ENCODE peak calls at places on chromosomes 7 and 10, in seven cellular contexts. One of them, this sample, is unnamed.

GRCh38 chr7:12490105-12490688 is 80.3 kb upstream of the SCIN start:
- DNase-seq in A549: peak; percentile 33
- DNase-seq in uterus: no peak
- DNase-seq in right atrium auricular region: no peak
- DNase-seq in adrenal gland: no peak
- DNase-seq in ascending aorta: no peak
- DNase-seq in GM12878: no peak
- DNase-seq in this sample: no peak

GRCh38 chr7:78912781-78913180 is 540.7 kb downstream of the MAGI2 start:
- DNase-seq in ascending aorta: no peak
- DNase-seq in GM12878: no peak
- DNase-seq in uterus: no peak
- DNase-seq in A549: no peak
- DNase-seq in adrenal gland: no peak
- DNase-seq in right atrium auricular region: no peak
- DNase-seq in this sample: no peak

GRCh38 chr7:91915401-91916067 is 25.1 kb upstream of the AKAP9 start:
- DNase-seq in adrenal gland: no peak
- DNase-seq in right atrium auricular region: no peak
- DNase-seq in A549: no peak
- DNase-seq in uterus: no peak
- DNase-seq in ascending aorta: no peak
- DNase-seq in GM12878: no peak
- DNase-seq in this sample: no peak

GRCh38 chr7:5237286-5237685 is 45.5 kb upstream of the SLC29A4 start:
- DNase-seq in A549: no peak
- DNase-seq in GM12878: no peak
- DNase-seq in adrenal gland: peak; percentile 61
- DNase-seq in ascending aorta: peak; percentile 56
- DNase-seq in right atrium auricular region: peak; percentile 83
- DNase-seq in uterus: peak; percentile 47
- DNase-seq in this sample: peak; percentile 66

GRCh38 chr7:94907420-94908203 is at the start of gene PPP1R9A:
- DNase-seq in uterus: peak; percentile 27
- DNase-seq in ascending aorta: no peak
- DNase-seq in GM12878: no peak
- DNase-seq in adrenal gland: peak; percentile 66
- DNase-seq in right atrium auricular region: no peak
- DNase-seq in A549: peak; percentile 72
- DNase-seq in this sample: peak; percentile 46

GRCh38 chr10:77290528-77291155 is 347.0 kb downstream of the KCNMA1 start:
- DNase-seq in ascending aorta: no peak
- DNase-seq in A549: peak; percentile 25
- DNase-seq in GM12878: no peak
- DNase-seq in uterus: no peak
- DNase-seq in right atrium auricular region: no peak
- DNase-seq in adrenal gland: no peak
- DNase-seq in this sample: no peak

GRCh38 chr7:128217030-128217805 is 23.9 kb upstream of the LEP start:
- DNase-seq in ascending aorta: no peak
- DNase-seq in adrenal gland: no peak
- DNase-seq in right atrium auricular region: no peak
- DNase-seq in uterus: no peak
- DNase-seq in GM12878: no peak
- DNase-seq in A549: no peak
- DNase-seq in this sample: no peak

GRCh38 chr7:18116661-18117060 is 89.0 kb upstream of the PRPS1L1 start:
- DNase-seq in GM12878: no peak
- DNase-seq in uterus: no peak
- DNase-seq in adrenal gland: no peak
- DNase-seq in right atrium auricular region: no peak
- DNase-seq in ascending aorta: no peak
- DNase-seq in A549: no peak
- DNase-seq in this sample: no peak

GRCh38 chr7:132343196-132343595 is 233.1 kb downstream of the PLXNA4 start:
- DNase-seq in uterus: peak; percentile 65
- DNase-seq in GM12878: no peak
- DNase-seq in adrenal gland: no peak
- DNase-seq in ascending aorta: no peak
- DNase-seq in right atrium auricular region: no peak
- DNase-seq in A549: no peak
- DNase-seq in this sample: no peak

GRCh38 chr10:75730847-75731246 is 299.4 kb downstream of the LRMDA start:
- DNase-seq in uterus: no peak
- DNase-seq in A549: no peak
- DNase-seq in adrenal gland: no peak
- DNase-seq in right atrium auricular region: no peak
- DNase-seq in GM12878: no peak
- DNase-seq in ascending aorta: no peak
- DNase-seq in this sample: no peak

GRCh38 chr7:17501461-17502208 is 203.2 kb downstream of the AHR start:
- DNase-seq in A549: no peak
- DNase-seq in GM12878: no peak
- DNase-seq in adrenal gland: no peak
- DNase-seq in ascending aorta: no peak
- DNase-seq in uterus: no peak
- DNase-seq in right atrium auricular region: no peak
- DNase-seq in this sample: no peak

GRCh38 chr7:81327468-81327867 is 408.6 kb upstream of the SEMA3C start:
- DNase-seq in right atrium auricular region: no peak
- DNase-seq in adrenal gland: no peak
- DNase-seq in A549: no peak
- DNase-seq in uterus: no peak
- DNase-seq in ascending aorta: no peak
- DNase-seq in GM12878: no peak
- DNase-seq in this sample: no peak

GRCh38 chr10:5951721-5952407 is 25.5 kb downstream of the IL15RA start:
- DNase-seq in right atrium auricular region: no peak
- DNase-seq in A549: no peak
- DNase-seq in uterus: no peak
- DNase-seq in GM12878: no peak
- DNase-seq in ascending aorta: no peak
- DNase-seq in adrenal gland: no peak
- DNase-seq in this sample: no peak

GRCh38 chr7:95871078-95871848 is 98.9 kb downstream of the DYNC1I1 start:
- DNase-seq in adrenal gland: peak; percentile 62
- DNase-seq in A549: peak; percentile 36
- DNase-seq in ascending aorta: no peak
- DNase-seq in uterus: no peak
- DNase-seq in GM12878: no peak
- DNase-seq in right atrium auricular region: no peak
- DNase-seq in this sample: peak; percentile 21

GRCh38 chr10:102347236-102347828 is 48.2 kb upstream of the NFKB2 start:
- DNase-seq in A549: peak; percentile 58
- DNase-seq in right atrium auricular region: peak; percentile 59
- DNase-seq in ascending aorta: no peak
- DNase-seq in uterus: peak; percentile 21
- DNase-seq in GM12878: no peak
- DNase-seq in adrenal gland: peak; percentile 67
- DNase-seq in this sample: no peak

GRCh38 chr10:69387500-69387899 is 29.2 kb downstream of the TACR2 start:
- DNase-seq in A549: no peak
- DNase-seq in uterus: no peak
- DNase-seq in right atrium auricular region: no peak
- DNase-seq in ascending aorta: no peak
- DNase-seq in adrenal gland: no peak
- DNase-seq in GM12878: no peak
- DNase-seq in this sample: no peak

GRCh38 chr7:24229481-24230226 is 54.3 kb upstream of the NPY start:
- DNase-seq in ascending aorta: no peak
- DNase-seq in uterus: no peak
- DNase-seq in right atrium auricular region: no peak
- DNase-seq in adrenal gland: no peak
- DNase-seq in GM12878: no peak
- DNase-seq in A549: no peak
- DNase-seq in this sample: no peak

GRCh38 chr10:34437897-34438296 is 377.2 kb downstream of the PARD3 start:
- DNase-seq in A549: no peak
- DNase-seq in adrenal gland: no peak
- DNase-seq in uterus: no peak
- DNase-seq in ascending aorta: no peak
- DNase-seq in right atrium auricular region: no peak
- DNase-seq in GM12878: no peak
- DNase-seq in this sample: no peak

GRCh38 chr7:105643384-105643783 is 62.1 kb upstream of the EFCAB10 start:
- DNase-seq in adrenal gland: no peak
- DNase-seq in GM12878: no peak
- DNase-seq in A549: no peak
- DNase-seq in right atrium auricular region: no peak
- DNase-seq in ascending aorta: no peak
- DNase-seq in uterus: no peak
- DNase-seq in this sample: no peak
- TF ChIP-seq CTCF in adrenal gland: no peak
- TF ChIP-seq CTCF in GM12878: no peak
- TF ChIP-seq CTCF in A549: no peak
- TF ChIP-seq CTCF in right atrium auricular region: no peak
- TF ChIP-seq CTCF in ascending aorta: no peak
- TF ChIP-seq CTCF in uterus: no peak
- TF ChIP-seq CTCF in this sample: no peak

DNA sequence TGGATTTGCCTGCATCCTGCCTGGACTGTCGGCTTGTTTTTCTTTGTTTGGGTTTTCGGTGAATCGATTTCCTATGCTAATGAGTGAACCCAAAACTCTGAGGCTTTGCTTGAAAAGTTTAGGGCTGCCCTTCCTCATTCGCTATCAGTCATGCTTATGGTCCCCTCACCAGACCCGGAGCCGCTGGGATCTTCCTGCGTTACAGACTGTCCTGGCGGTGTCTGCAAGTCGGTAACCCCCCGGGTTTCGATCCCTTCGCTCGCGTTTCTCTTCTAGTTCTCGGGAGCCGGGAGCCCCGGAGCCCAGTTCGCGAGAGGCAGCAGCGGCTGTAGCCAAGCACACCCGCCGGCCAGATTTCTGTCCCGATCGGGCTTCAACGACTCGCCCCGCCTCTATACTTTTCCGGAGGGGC is 2.2 kb downstream of the EMX2 start:
- DNase-seq in ascending aorta: no peak
- DNase-seq in right atrium auricular region: no peak
- DNase-seq in A549: no peak
- DNase-seq in GM12878: no peak
- DNase-seq in adrenal gland: no peak
- DNase-seq in uterus: no peak
- DNase-seq in this sample: no peak
- H3K4me3 ChIP-seq in ascending aorta: peak overlapping the region; percentile 43
- H3K4me3 ChIP-seq in right atrium auricular region: peak overlapping the region; percentile 51
- H3K4me3 ChIP-seq in A549: peak overlapping the region; percentile 43
- H3K4me3 ChIP-seq in GM12878: no peak overlapping the region
- H3K4me3 ChIP-seq in adrenal gland: no peak overlapping the region
- H3K4me3 ChIP-seq in uterus: peak overlapping the region; percentile 77
- H3K4me3 ChIP-seq in this sample: peak overlapping the region; percentile 84

GRCh38 chr10:97597778-97598177 is 8.3 kb downstream of the C10orf62 start:
- DNase-seq in uterus: no peak
- DNase-seq in right atrium auricular region: no peak
- DNase-seq in A549: no peak
- DNase-seq in ascending aorta: no peak
- DNase-seq in GM12878: no peak
- DNase-seq in adrenal gland: no peak
- DNase-seq in this sample: no peak

GRCh38 chr10:97593423-97593822 is 3.9 kb downstream of the C10orf62 start:
- DNase-seq in A549: no peak
- DNase-seq in right atrium auricular region: peak; percentile 63
- DNase-seq in adrenal gland: peak; percentile 46
- DNase-seq in GM12878: no peak
- DNase-seq in uterus: peak; percentile 36
- DNase-seq in ascending aorta: no peak
- DNase-seq in this sample: no peak

GRCh38 chr10:97599272-97599619 is 9.7 kb downstream of the C10orf62 start:
- DNase-seq in uterus: no peak
- DNase-seq in right atrium auricular region: no peak
- DNase-seq in ascending aorta: no peak
- DNase-seq in A549: no peak
- DNase-seq in GM12878: no peak
- DNase-seq in adrenal gland: no peak
- DNase-seq in this sample: no peak

GRCh38 chr10:97598407-97599271 is 9.1 kb downstream of the C10orf62 start:
- DNase-seq in right atrium auricular region: no peak
- DNase-seq in uterus: no peak
- DNase-seq in adrenal gland: no peak
- DNase-seq in GM12878: no peak
- DNase-seq in A549: no peak
- DNase-seq in ascending aorta: no peak
- DNase-seq in this sample: no peak

DNA sequence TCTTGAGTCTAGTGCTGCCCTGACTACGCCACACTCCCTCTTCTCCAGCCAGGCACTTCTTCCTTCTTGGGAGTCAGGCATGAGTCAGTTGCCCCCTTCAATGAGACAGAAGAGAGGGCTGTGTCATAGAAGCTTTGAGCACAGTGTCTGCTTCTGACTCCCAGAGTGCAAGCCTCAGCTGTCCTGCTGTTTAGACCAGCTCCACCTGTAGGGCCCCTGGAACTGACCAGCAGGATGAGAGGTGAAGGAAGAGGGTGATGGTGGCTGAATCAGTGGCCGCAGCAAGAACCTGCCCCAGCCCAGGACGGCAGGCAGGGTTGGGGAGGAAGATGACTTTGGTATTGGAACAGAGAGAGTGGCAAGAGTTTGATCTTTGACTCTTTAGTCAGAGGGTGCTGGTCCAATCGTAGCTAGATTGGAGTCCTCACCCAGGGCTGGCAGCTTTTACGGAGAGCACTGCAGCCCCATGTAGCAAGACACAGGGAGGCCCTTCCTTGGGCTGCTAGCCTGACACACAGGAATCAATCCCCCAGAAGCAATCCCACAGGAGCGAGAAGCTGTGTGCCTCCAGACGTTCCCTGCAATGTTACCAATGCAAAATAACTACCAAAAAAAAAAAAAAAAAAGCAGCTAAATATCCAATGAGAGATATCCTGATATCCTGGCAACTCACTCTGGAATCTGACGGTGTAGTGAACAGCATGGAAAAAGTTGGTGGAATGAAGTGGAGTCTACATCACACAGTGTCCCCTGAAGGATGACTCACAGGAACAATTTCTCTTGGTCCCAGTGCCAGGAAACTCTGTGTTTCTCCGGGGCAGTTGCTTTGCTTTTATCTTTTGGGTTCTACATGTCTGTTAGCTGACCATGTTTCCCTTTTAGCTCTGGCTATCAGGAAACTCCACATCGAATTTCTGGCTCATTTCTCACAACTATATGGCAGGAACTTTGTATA is 6.9 kb downstream of the C10orf62 start:
- DNase-seq in GM12878: no peak
- DNase-seq in adrenal gland: peak; percentile 81
- DNase-seq in A549: peak; percentile 68
- DNase-seq in uterus: peak; percentile 82
- DNase-seq in ascending aorta: peak; percentile 56
- DNase-seq in right atrium auricular region: peak; percentile 91
- DNase-seq in this sample: no peak
- H3K27ac ChIP-seq in GM12878: no peak overlapping the region
- H3K27ac ChIP-seq in adrenal gland: peak overlapping the region; percentile 98
- H3K27ac ChIP-seq in A549: peak overlapping the region; percentile 88
- H3K27ac ChIP-seq in uterus: peak overlapping the region; percentile 81
- H3K27ac ChIP-seq in ascending aorta: peak overlapping the region; percentile 99
- H3K27ac ChIP-seq in right atrium auricular region: peak overlapping the region; percentile 91
- H3K27ac ChIP-seq in this sample: no peak overlapping the region

DNA sequence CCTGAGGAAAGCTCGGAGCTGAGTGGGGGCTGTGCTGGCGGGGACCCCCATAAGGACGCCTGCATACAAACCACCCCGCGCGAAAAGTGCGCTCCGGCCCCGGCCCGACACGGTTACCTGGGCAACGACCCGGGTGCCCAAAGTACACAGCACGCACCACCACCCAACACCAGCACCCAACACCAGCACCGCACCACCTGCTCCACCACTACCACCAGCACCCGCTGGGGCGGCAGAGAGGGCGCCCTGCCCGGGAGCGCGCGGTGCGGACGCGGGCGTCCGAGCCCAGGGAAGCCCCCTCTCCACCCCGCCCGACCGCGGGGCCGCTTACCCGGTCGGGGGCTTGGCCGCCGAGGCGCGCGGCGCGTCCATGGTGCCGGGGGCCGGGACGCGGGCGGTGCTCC is 345 bp downstream of the COBL start:
- DNase-seq in GM12878: no peak
- DNase-seq in uterus: no peak
- DNase-seq in adrenal gland: no peak
- DNase-seq in A549: peak; percentile 76
- DNase-seq in right atrium auricular region: peak; percentile 54
- DNase-seq in ascending aorta: no peak
- DNase-seq in this sample: peak; percentile 25
- TF ChIP-seq CTCF in GM12878: no peak
- TF ChIP-seq CTCF in uterus: no peak
- TF ChIP-seq CTCF in adrenal gland: no peak
- TF ChIP-seq CTCF in A549: peak; percentile 27
- TF ChIP-seq CTCF in right atrium auricular region: no peak
- TF ChIP-seq CTCF in ascending aorta: no peak
- TF ChIP-seq CTCF in this sample: no peak

This sample was measured in ovary.